ENCODE peak calls at places on chromosomes 4 and X, in six cellular contexts. One of them, this sample, is unnamed.

GRCh38 chr4:117873779-117874178 is 160.5 kb upstream of the NDST3 start:
- DNase-seq in mesendoderm: no peak
- DNase-seq in H1: no peak
- DNase-seq in H9: no peak
- DNase-seq in mesenchymal stem cell: no peak
- DNase-seq in neuronal stem cell: no peak
- DNase-seq in this sample: no peak

GRCh38 chr4:38943355-38943754 is 75.7 kb downstream of the FAM114A1 start:
- DNase-seq in H9: no peak
- DNase-seq in neuronal stem cell: no peak
- DNase-seq in mesendoderm: no peak
- DNase-seq in mesenchymal stem cell: peak
- DNase-seq in H1: no peak
- DNase-seq in this sample: peak

GRCh38 chrX:26851981-26852380 is 611.2 kb downstream of the PPP4R3C start:
- DNase-seq in neuronal stem cell: no peak
- DNase-seq in H9: no peak
- DNase-seq in mesendoderm: peak
- DNase-seq in H1: no peak
- DNase-seq in mesenchymal stem cell: peak
- DNase-seq in this sample: no peak

GRCh38 chr4:78481180-78481579 is 70.4 kb upstream of the ANXA3 start:
- DNase-seq in H1: no peak
- DNase-seq in mesendoderm: peak
- DNase-seq in neuronal stem cell: no peak
- DNase-seq in mesenchymal stem cell: peak
- DNase-seq in H9: no peak
- DNase-seq in this sample: peak

GRCh38 chrX:136529795-136530194 is 2.2 kb upstream of the VGLL1 start:
- DNase-seq in mesendoderm: peak
- DNase-seq in H9: no peak
- DNase-seq in mesenchymal stem cell: no peak
- DNase-seq in neuronal stem cell: no peak
- DNase-seq in H1: no peak
- DNase-seq in this sample: no peak

GRCh38 chrX:11886745-11887144 is 128.7 kb downstream of the MSL3 start:
- DNase-seq in mesendoderm: peak
- DNase-seq in mesenchymal stem cell: no peak
- DNase-seq in H1: no peak
- DNase-seq in neuronal stem cell: no peak
- DNase-seq in H9: no peak
- DNase-seq in this sample: peak

GRCh38 chr4:151553874-151554273 is 144.9 kb downstream of the FHIP1A start:
- DNase-seq in mesendoderm: peak
- DNase-seq in neuronal stem cell: no peak
- DNase-seq in H9: no peak
- DNase-seq in mesenchymal stem cell: no peak
- DNase-seq in H1: no peak
- DNase-seq in this sample: no peak

GRCh38 chr4:90081432-90082195 is 45.6 kb upstream of the CCSER1 start:
- DNase-seq in H1: no peak
- DNase-seq in neuronal stem cell: no peak
- DNase-seq in mesenchymal stem cell: no peak
- DNase-seq in H9: no peak
- DNase-seq in mesendoderm: peak
- DNase-seq in this sample: no peak

GRCh38 chr4:83546796-83547195 is 10.9 kb downstream of the GPAT3 start:
- DNase-seq in H1: no peak
- DNase-seq in neuronal stem cell: no peak
- DNase-seq in mesenchymal stem cell: peak
- DNase-seq in mesendoderm: no peak
- DNase-seq in H9: no peak
- DNase-seq in this sample: no peak

GRCh38 chr4:5710962-5711478 is at the start of gene EVC:
- DNase-seq in neuronal stem cell: peak
- DNase-seq in mesendoderm: peak
- DNase-seq in H1: no peak
- DNase-seq in mesenchymal stem cell: peak
- DNase-seq in H9: peak
- DNase-seq in this sample: peak

GRCh38 chrX:123884809-123885408 is 25.1 kb downstream of the XIAP start:
- DNase-seq in mesendoderm: peak
- DNase-seq in mesenchymal stem cell: peak
- DNase-seq in neuronal stem cell: peak
- DNase-seq in H9: no peak
- DNase-seq in H1: no peak
- DNase-seq in this sample: peak

GRCh38 chr4:82515705-82516104 is 46.1 kb downstream of the TMEM150C start:
- DNase-seq in mesendoderm: no peak
- DNase-seq in neuronal stem cell: no peak
- DNase-seq in H9: no peak
- DNase-seq in mesenchymal stem cell: peak
- DNase-seq in H1: no peak
- DNase-seq in this sample: peak

GRCh38 chrX:85977218-85977617 is 70.1 kb downstream of the CHM start:
- DNase-seq in H1: no peak
- DNase-seq in H9: no peak
- DNase-seq in neuronal stem cell: no peak
- DNase-seq in mesenchymal stem cell: no peak
- DNase-seq in mesendoderm: no peak
- DNase-seq in this sample: no peak

GRCh38 chrX:150051096-150051495 is 112.8 kb upstream of the EOLA2 start:
- DNase-seq in H9: no peak
- DNase-seq in mesenchymal stem cell: no peak
- DNase-seq in neuronal stem cell: no peak
- DNase-seq in mesendoderm: no peak
- DNase-seq in H1: no peak
- DNase-seq in this sample: no peak

GRCh38 chr4:71216316-71216959 is 122.4 kb upstream of the SLC4A4 start:
- DNase-seq in mesendoderm: no peak
- DNase-seq in neuronal stem cell: no peak
- DNase-seq in H9: no peak
- DNase-seq in mesenchymal stem cell: no peak
- DNase-seq in H1: no peak
- DNase-seq in this sample: no peak

GRCh38 chr4:43456383-43456782 is 563.9 kb downstream of the GRXCR1 start:
- DNase-seq in mesendoderm: no peak
- DNase-seq in neuronal stem cell: no peak
- DNase-seq in H1: no peak
- DNase-seq in mesenchymal stem cell: peak
- DNase-seq in H9: no peak
- DNase-seq in this sample: peak

GRCh38 chr4:122968227-122968812 is 45.9 kb upstream of the NUDT6 start:
- DNase-seq in H1: no peak
- DNase-seq in mesenchymal stem cell: no peak
- DNase-seq in neuronal stem cell: no peak
- DNase-seq in H9: no peak
- DNase-seq in mesendoderm: no peak
- DNase-seq in this sample: peak

GRCh38 chrX:55161581-55161980 is 58.6 kb upstream of the PAGE5 start:
- DNase-seq in H9: peak
- DNase-seq in mesendoderm: peak
- DNase-seq in neuronal stem cell: peak
- DNase-seq in mesenchymal stem cell: no peak
- DNase-seq in H1: no peak
- DNase-seq in this sample: no peak

GRCh38 chrX:122866527-122866926 is 317.6 kb upstream of the GRIA3 start:
- DNase-seq in mesendoderm: no peak
- DNase-seq in neuronal stem cell: no peak
- DNase-seq in mesenchymal stem cell: peak
- DNase-seq in H9: no peak
- DNase-seq in H1: no peak
- DNase-seq in this sample: peak

GRCh38 chrX:96372313-96373046 is 312.2 kb upstream of the DIAPH2 start:
- DNase-seq in H1: no peak
- DNase-seq in H9: peak
- DNase-seq in mesenchymal stem cell: peak
- DNase-seq in mesendoderm: peak
- DNase-seq in neuronal stem cell: peak
- DNase-seq in this sample: peak

GRCh38 chrX:40094041-40094899 is 3.5 kb downstream of the BCOR start:
- DNase-seq in neuronal stem cell: no peak
- DNase-seq in mesendoderm: peak
- DNase-seq in H9: peak
- DNase-seq in H1: no peak
- DNase-seq in mesenchymal stem cell: peak
- DNase-seq in this sample: peak

GRCh38 chrX:35442421-35442820 is 355.7 kb upstream of the MAGEB16 start:
- DNase-seq in neuronal stem cell: no peak
- DNase-seq in H1: no peak
- DNase-seq in mesendoderm: no peak
- DNase-seq in H9: no peak
- DNase-seq in mesenchymal stem cell: no peak
- DNase-seq in this sample: no peak

GRCh38 chrX:136041254-136041812 is 56.1 kb downstream of the SLC9A6 start:
- DNase-seq in mesenchymal stem cell: no peak
- DNase-seq in H1: no peak
- DNase-seq in neuronal stem cell: no peak
- DNase-seq in H9: no peak
- DNase-seq in mesendoderm: no peak
- DNase-seq in this sample: no peak

GRCh38 chrX:112967341-112967740 is 126.7 kb upstream of the AMOT start:
- DNase-seq in mesenchymal stem cell: no peak
- DNase-seq in neuronal stem cell: no peak
- DNase-seq in H1: no peak
- DNase-seq in H9: no peak
- DNase-seq in mesendoderm: no peak
- DNase-seq in this sample: no peak
- H2BK120ac ChIP-seq in mesenchymal stem cell: no peak
- H2BK120ac ChIP-seq in neuronal stem cell: no peak
- H2BK120ac ChIP-seq in H1: no peak
- H2BK120ac ChIP-seq in H9: no peak
- H2BK120ac ChIP-seq in mesendoderm: no peak
- H2BK120ac ChIP-seq in this sample: no peak

DNA sequence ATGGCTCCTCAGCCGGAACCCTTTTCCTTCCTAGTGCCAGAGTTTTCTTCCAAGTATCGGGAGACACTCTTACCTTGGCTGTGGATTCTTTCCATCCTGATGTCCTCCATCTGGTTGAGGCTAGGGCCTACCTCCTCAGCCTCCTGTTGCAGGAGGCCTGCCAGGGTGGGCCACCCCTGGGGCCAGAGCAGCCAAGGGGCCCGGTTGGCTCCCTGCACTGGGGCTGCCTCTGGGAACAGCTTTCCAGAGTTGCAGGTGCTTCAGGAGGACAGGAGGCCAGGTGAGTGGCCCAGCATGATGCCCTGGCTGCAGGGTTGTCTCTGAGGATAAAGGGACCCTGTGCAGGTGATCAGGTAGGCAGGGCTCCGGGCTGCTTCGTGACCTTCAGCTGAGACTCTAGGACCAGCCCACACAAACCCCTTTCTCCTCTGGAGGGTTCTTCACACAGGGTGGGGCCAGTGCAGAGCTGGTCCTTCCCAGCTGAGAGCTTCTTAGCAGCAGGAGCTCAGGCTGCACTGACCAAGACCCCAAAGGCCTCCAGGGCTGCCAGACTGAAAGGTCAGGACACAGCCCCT is 5.3 kb upstream of the GPR78 start:
- DNase-seq in neuronal stem cell: no peak
- DNase-seq in H1: no peak
- DNase-seq in mesendoderm: no peak
- DNase-seq in mesenchymal stem cell: no peak
- DNase-seq in H9: no peak
- DNase-seq in this sample: no peak
- H2BK120ac ChIP-seq in neuronal stem cell: no peak
- H2BK120ac ChIP-seq in H1: no peak
- H2BK120ac ChIP-seq in mesendoderm: no peak
- H2BK120ac ChIP-seq in mesenchymal stem cell: no peak
- H2BK120ac ChIP-seq in H9: no peak
- H2BK120ac ChIP-seq in this sample: no peak

DNA sequence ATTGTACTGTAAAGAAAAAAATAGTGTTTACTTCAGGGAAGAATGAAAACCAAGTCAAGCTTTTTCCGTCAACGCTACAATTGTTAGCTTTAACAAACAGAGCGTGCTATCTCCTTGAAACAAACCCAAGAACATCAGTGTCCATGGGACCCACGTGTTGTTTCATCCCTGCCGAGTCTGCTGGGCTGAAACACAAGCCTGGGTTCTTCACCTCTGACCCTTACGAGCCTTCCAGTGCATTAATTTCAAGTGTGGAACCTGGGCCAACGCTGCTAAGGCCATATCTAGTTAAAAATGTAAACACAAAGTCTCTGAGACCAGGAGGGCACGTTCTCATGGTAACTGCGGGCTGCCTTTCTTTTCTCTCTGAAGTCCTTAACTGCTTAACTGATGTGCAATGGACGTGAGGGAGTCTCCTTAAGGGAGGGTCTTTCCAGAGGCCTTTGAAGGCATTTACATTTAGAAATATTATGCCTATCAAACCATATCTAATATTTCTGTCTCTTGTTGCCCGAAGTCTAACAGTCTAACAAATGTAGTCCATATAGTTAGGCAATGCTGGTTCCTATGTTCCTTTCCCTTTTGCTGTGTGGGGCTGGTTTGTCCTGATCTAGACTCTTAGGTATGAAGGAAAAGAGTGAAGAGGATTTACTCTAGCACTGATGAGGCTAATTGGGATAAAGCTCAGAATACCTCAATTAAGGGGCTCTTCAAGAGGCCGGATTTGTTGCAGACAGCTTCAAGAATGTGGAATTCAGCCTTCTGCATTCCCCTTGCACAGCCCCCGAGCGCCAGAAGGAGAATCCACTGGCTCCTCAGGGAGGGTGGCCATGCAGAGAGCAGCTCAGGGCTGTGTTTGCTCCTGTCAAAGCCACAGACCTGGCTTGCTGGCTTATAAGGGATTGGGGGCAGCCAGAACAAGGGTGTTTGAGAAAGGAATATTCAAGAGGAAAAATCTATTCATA is 36.5 kb downstream of the ING2 start:
- DNase-seq in H1: peak
- DNase-seq in H9: peak
- DNase-seq in mesendoderm: peak
- DNase-seq in mesenchymal stem cell: peak
- DNase-seq in neuronal stem cell: peak
- DNase-seq in this sample: peak
- H2BK120ac ChIP-seq in H1: no peak
- H2BK120ac ChIP-seq in H9: no peak
- H2BK120ac ChIP-seq in mesendoderm: no peak
- H2BK120ac ChIP-seq in mesenchymal stem cell: no peak
- H2BK120ac ChIP-seq in neuronal stem cell: no peak
- H2BK120ac ChIP-seq in this sample: no peak

DNA sequence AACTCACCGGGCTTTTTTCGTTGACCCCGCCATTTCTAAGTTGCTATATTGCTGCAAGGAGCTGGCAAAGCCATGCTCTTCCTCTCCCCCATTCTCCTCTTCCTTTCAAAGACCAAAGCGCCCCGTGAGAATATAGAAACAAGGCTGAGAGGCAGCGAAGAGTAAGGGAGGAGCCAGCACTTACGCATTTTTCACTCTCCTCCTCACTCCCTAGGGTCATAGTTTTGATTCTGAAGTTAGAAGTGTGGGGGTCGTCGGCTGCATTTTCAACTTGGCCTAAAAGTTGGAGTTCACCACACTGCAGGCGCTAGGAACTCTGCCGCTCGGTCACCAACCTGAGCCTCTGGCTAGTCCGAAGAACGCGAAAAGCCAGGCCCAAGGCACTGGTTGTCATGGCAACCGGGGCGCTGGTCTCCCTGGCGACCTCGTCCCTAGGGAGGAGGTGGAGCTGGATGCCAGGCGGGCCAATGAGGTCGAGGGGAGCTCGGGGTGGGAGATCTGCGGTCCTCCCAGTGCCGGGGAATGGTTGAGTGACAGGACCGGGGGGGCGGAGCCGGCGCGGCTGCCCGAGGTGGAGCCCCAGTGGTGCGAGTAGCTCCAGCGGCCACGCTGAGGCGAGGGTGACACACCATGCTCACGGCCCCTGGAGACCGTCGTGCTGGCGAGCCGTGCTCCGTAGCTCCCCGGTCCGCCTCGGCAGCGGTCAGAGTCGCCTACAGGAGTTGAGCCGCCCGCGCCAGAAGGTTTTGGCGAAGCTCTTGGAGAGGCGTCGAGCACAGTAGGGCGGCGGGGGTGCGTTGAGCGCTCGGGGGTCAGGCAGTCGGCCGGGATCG is at the start of gene PTPN13:
- DNase-seq in H9: peak
- DNase-seq in neuronal stem cell: peak
- DNase-seq in mesenchymal stem cell: peak
- DNase-seq in H1: peak
- DNase-seq in mesendoderm: peak
- DNase-seq in this sample: peak
- H2BK120ac ChIP-seq in H9: no peak
- H2BK120ac ChIP-seq in neuronal stem cell: no peak
- H2BK120ac ChIP-seq in mesenchymal stem cell: peak
- H2BK120ac ChIP-seq in H1: no peak
- H2BK120ac ChIP-seq in mesendoderm: no peak
- H2BK120ac ChIP-seq in this sample: peak

This sample was measured in IMR-90.